ENCODE peak calls at places on chromosomes 6 and 20, in four cellular contexts. One of them, this sample, is unnamed.

GRCh38 chr6:6556162-6556737 is 32.3 kb upstream of the LY86 start:
- DNase-seq in nucleus accumbens: no peak
- DNase-seq in activated CD4-positive, CD25-positive, alpha-beta regulatory T cell: no peak
- DNase-seq in Caco-2: no peak
- DNase-seq in this sample: no peak

GRCh38 chr6:155447949-155448348 is 7.7 kb downstream of the NOX3 start:
- DNase-seq in nucleus accumbens: no peak
- DNase-seq in Caco-2: no peak
- DNase-seq in activated CD4-positive, CD25-positive, alpha-beta regulatory T cell: no peak
- DNase-seq in this sample: no peak

GRCh38 chr6:117167520-117168271 is 97.7 kb upstream of the VGLL2 start:
- DNase-seq in nucleus accumbens: no peak
- DNase-seq in Caco-2: no peak
- DNase-seq in activated CD4-positive, CD25-positive, alpha-beta regulatory T cell: no peak
- DNase-seq in this sample: no peak

GRCh38 chr6:2589171-2589661 is 161.5 kb downstream of the MYLK4 start:
- DNase-seq in Caco-2: peak
- DNase-seq in nucleus accumbens: no peak
- DNase-seq in activated CD4-positive, CD25-positive, alpha-beta regulatory T cell: no peak
- DNase-seq in this sample: no peak

GRCh38 chr6:36308514-36308913 is 28.2 kb downstream of the BNIP5 start:
- DNase-seq in nucleus accumbens: no peak
- DNase-seq in activated CD4-positive, CD25-positive, alpha-beta regulatory T cell: no peak
- DNase-seq in Caco-2: no peak
- DNase-seq in this sample: no peak

GRCh38 chr20:21901470-21902275 is 196.2 kb downstream of the PAX1 start:
- DNase-seq in Caco-2: no peak
- DNase-seq in activated CD4-positive, CD25-positive, alpha-beta regulatory T cell: no peak
- DNase-seq in nucleus accumbens: peak
- DNase-seq in this sample: no peak

GRCh38 chr6:56860466-56860865 is 94.4 kb upstream of the BEND6 start:
- DNase-seq in activated CD4-positive, CD25-positive, alpha-beta regulatory T cell: no peak
- DNase-seq in Caco-2: no peak
- DNase-seq in nucleus accumbens: no peak
- DNase-seq in this sample: no peak

GRCh38 chr6:109239918-109240321 is 142.3 kb downstream of the CD164 start:
- DNase-seq in activated CD4-positive, CD25-positive, alpha-beta regulatory T cell: no peak
- DNase-seq in Caco-2: no peak
- DNase-seq in nucleus accumbens: no peak
- DNase-seq in this sample: no peak

GRCh38 chr20:21450572-21450971 is 53.2 kb upstream of the NKX2-4 start:
- DNase-seq in activated CD4-positive, CD25-positive, alpha-beta regulatory T cell: no peak
- DNase-seq in Caco-2: no peak
- DNase-seq in nucleus accumbens: no peak
- DNase-seq in this sample: no peak

GRCh38 chr6:14709066-14709670 is 536.7 kb upstream of the JARID2 start:
- DNase-seq in nucleus accumbens: no peak
- DNase-seq in Caco-2: no peak
- DNase-seq in activated CD4-positive, CD25-positive, alpha-beta regulatory T cell: no peak
- DNase-seq in this sample: no peak

GRCh38 chr6:121394151-121394550 is 41.3 kb upstream of the GJA1 start:
- DNase-seq in Caco-2: no peak
- DNase-seq in activated CD4-positive, CD25-positive, alpha-beta regulatory T cell: no peak
- DNase-seq in nucleus accumbens: no peak
- DNase-seq in this sample: no peak

GRCh38 chr6:71391126-71391525 is 102.5 kb downstream of the OGFRL1 start:
- DNase-seq in activated CD4-positive, CD25-positive, alpha-beta regulatory T cell: no peak
- DNase-seq in nucleus accumbens: no peak
- DNase-seq in Caco-2: no peak
- DNase-seq in this sample: no peak

GRCh38 chr6:15595461-15596173 is 67.2 kb downstream of the DTNBP1 start:
- DNase-seq in activated CD4-positive, CD25-positive, alpha-beta regulatory T cell: no peak
- DNase-seq in nucleus accumbens: no peak
- DNase-seq in Caco-2: no peak
- DNase-seq in this sample: no peak

GRCh38 chr20:57620274-57620990 is at the start of gene ZBP1:
- DNase-seq in Caco-2: peak
- DNase-seq in nucleus accumbens: no peak
- DNase-seq in activated CD4-positive, CD25-positive, alpha-beta regulatory T cell: peak
- DNase-seq in this sample: no peak

GRCh38 chr6:13762648-13763441 is 51.2 kb upstream of the RANBP9 start:
- DNase-seq in nucleus accumbens: peak
- DNase-seq in Caco-2: no peak
- DNase-seq in activated CD4-positive, CD25-positive, alpha-beta regulatory T cell: no peak
- DNase-seq in this sample: peak

GRCh38 chr6:145603424-145603833 is 131.9 kb downstream of the EPM2A start:
- DNase-seq in nucleus accumbens: no peak
- DNase-seq in Caco-2: no peak
- DNase-seq in activated CD4-positive, CD25-positive, alpha-beta regulatory T cell: no peak
- DNase-seq in this sample: no peak

GRCh38 chr6:92577077-92577719 is 842.2 kb downstream of the EPHA7 start:
- DNase-seq in Caco-2: peak
- DNase-seq in nucleus accumbens: no peak
- DNase-seq in activated CD4-positive, CD25-positive, alpha-beta regulatory T cell: no peak
- DNase-seq in this sample: no peak

GRCh38 chr6:91337967-91338366 is 751.1 kb upstream of the MAP3K7 start:
- DNase-seq in nucleus accumbens: no peak
- DNase-seq in activated CD4-positive, CD25-positive, alpha-beta regulatory T cell: no peak
- DNase-seq in Caco-2: no peak
- DNase-seq in this sample: no peak

GRCh38 chr6:161198176-161198575 is 75.7 kb downstream of the AGPAT4 start:
- DNase-seq in nucleus accumbens: no peak
- DNase-seq in activated CD4-positive, CD25-positive, alpha-beta regulatory T cell: no peak
- DNase-seq in Caco-2: no peak
- DNase-seq in this sample: no peak

GRCh38 chr6:20564269-20564668 is 30.0 kb downstream of the CDKAL1 start:
- DNase-seq in Caco-2: no peak
- DNase-seq in activated CD4-positive, CD25-positive, alpha-beta regulatory T cell: no peak
- DNase-seq in nucleus accumbens: no peak
- DNase-seq in this sample: no peak

GRCh38 chr6:83354747-83355146 is 76.1 kb downstream of the ME1 start:
- DNase-seq in activated CD4-positive, CD25-positive, alpha-beta regulatory T cell: no peak
- DNase-seq in Caco-2: no peak
- DNase-seq in nucleus accumbens: no peak
- DNase-seq in this sample: no peak

GRCh38 chr6:116483616-116484015 is 22.4 kb downstream of the CALHM6 start:
- DNase-seq in nucleus accumbens: no peak
- DNase-seq in Caco-2: no peak
- DNase-seq in activated CD4-positive, CD25-positive, alpha-beta regulatory T cell: no peak
- DNase-seq in this sample: no peak

GRCh38 chr6:47362857-47363461 is 53.3 kb upstream of the TNFRSF21 start:
- DNase-seq in activated CD4-positive, CD25-positive, alpha-beta regulatory T cell: no peak
- DNase-seq in Caco-2: peak
- DNase-seq in nucleus accumbens: no peak
- DNase-seq in this sample: no peak

GRCh38 chr20:47969426-47969825 is 184.1 kb upstream of the SULF2 start:
- DNase-seq in activated CD4-positive, CD25-positive, alpha-beta regulatory T cell: no peak
- DNase-seq in Caco-2: no peak
- DNase-seq in nucleus accumbens: no peak
- DNase-seq in this sample: no peak

GRCh38 chr6:82877213-82878195 is 188.1 kb downstream of the UBE3D start:
- DNase-seq in activated CD4-positive, CD25-positive, alpha-beta regulatory T cell: no peak
- DNase-seq in nucleus accumbens: no peak
- DNase-seq in Caco-2: no peak
- DNase-seq in this sample: no peak

GRCh38 chr6:122400467-122401089 is 1.1 kb downstream of the HSF2 start:
- DNase-seq in activated CD4-positive, CD25-positive, alpha-beta regulatory T cell: no peak
- DNase-seq in nucleus accumbens: no peak
- DNase-seq in Caco-2: no peak
- DNase-seq in this sample: no peak

GRCh38 chr6:165605901-165606739 is 56.9 kb downstream of the PDE10A start:
- DNase-seq in nucleus accumbens: no peak
- DNase-seq in activated CD4-positive, CD25-positive, alpha-beta regulatory T cell: no peak
- DNase-seq in Caco-2: no peak
- DNase-seq in this sample: no peak

GRCh38 chr6:145244712-145245111 is 490.6 kb downstream of the EPM2A start:
- DNase-seq in Caco-2: no peak
- DNase-seq in activated CD4-positive, CD25-positive, alpha-beta regulatory T cell: no peak
- DNase-seq in nucleus accumbens: no peak
- DNase-seq in this sample: no peak

GRCh38 chr20:764255-764654 is 4.0 kb downstream of the SLC52A3 start:
- DNase-seq in activated CD4-positive, CD25-positive, alpha-beta regulatory T cell: no peak
- DNase-seq in Caco-2: no peak
- DNase-seq in nucleus accumbens: no peak
- DNase-seq in this sample: no peak

GRCh38 chr20:57701651-57702050 is 8.2 kb downstream of the PMEPA1 start:
- DNase-seq in nucleus accumbens: no peak
- DNase-seq in Caco-2: no peak
- DNase-seq in activated CD4-positive, CD25-positive, alpha-beta regulatory T cell: no peak
- DNase-seq in this sample: no peak

GRCh38 chr6:148969679-148970078 is 222.8 kb downstream of the UST start:
- DNase-seq in nucleus accumbens: no peak
- DNase-seq in activated CD4-positive, CD25-positive, alpha-beta regulatory T cell: no peak
- DNase-seq in Caco-2: no peak
- DNase-seq in this sample: no peak

GRCh38 chr20:34179636-34180360 is 61.4 kb upstream of the ASIP start:
- DNase-seq in Caco-2: no peak
- DNase-seq in activated CD4-positive, CD25-positive, alpha-beta regulatory T cell: no peak
- DNase-seq in nucleus accumbens: no peak
- DNase-seq in this sample: no peak

GRCh38 chr6:130676077-130676772 is 151.0 kb upstream of the SMLR1 start:
- DNase-seq in Caco-2: no peak
- DNase-seq in nucleus accumbens: no peak
- DNase-seq in activated CD4-positive, CD25-positive, alpha-beta regulatory T cell: no peak
- DNase-seq in this sample: no peak

GRCh38 chr6:104956663-104957294 is at the start of gene LIN28B:
- DNase-seq in nucleus accumbens: no peak
- DNase-seq in activated CD4-positive, CD25-positive, alpha-beta regulatory T cell: no peak
- DNase-seq in Caco-2: no peak
- DNase-seq in this sample: no peak

This sample was measured in amygdala.